ENCODE peak calls at places on chromosomes 13 and 19, in four cellular contexts. W, J, P and U are unnamed samples.

GRCh38 chr19:2653717-2654584 is 48.5 kb downstream of the GNG7 start:
- DNase-seq in J (no peak), W (no peak), P (no peak), U (no peak)

GRCh38 chr19:8607386-8607785 is 3.1 kb downstream of the ADAMTS10 start:
- DNase-seq in J (no peak), P (no peak), W (no peak), U (no peak)

GRCh38 chr19:18266863-18267686 is 7.2 kb downstream of the IQCN start:
- DNase-seq in W (no peak), P (no peak), J (no peak), U (no peak)

GRCh38 chr19:37817180-37817911 is 38.0 kb upstream of the ZNF573 start:
- DNase-seq in P (no peak), W (no peak), J (no peak), U (no peak)

GRCh38 chr19:29003641-29004409 is 209.1 kb downstream of the UQCRFS1 start:
- DNase-seq in W (no peak), J (no peak), P (no peak), U (no peak)

GRCh38 chr13:32098275-32098674 is 66.7 kb downstream of the FRY start:
- DNase-seq in J (no peak), P (no peak), W (no peak), U (no peak)

GRCh38 chr19:10279737-10280442 is 6.9 kb upstream of the ICAM4 start:
- DNase-seq in W (no peak), J (no peak), P (no peak), U (no peak)

GRCh38 chr19:35107541-35107939 is 8.1 kb upstream of the FXYD3 start:
- DNase-seq in J (peak; percentile 55), P (no peak), W (no peak), U (no peak)

GRCh38 chr19:49468746-49469447 is 5.1 kb upstream of the FLT3LG start:
- DNase-seq in J (peak; percentile 82), P (no peak), W (peak; percentile 96), U (peak; percentile 98)